ENCODE peak calls at places on chromosomes 11 and 22, in five cellular contexts. U is astrocyte, N is adrenal gland, F is lower leg skin, E is prostate gland. C is an unnamed sample.

GRCh38 chr22:23874871-23875270 is 17.2 kb downstream of the SLC2A11 start:
- DNase-seq in N (no peak), U (no peak), E (no peak), F (no peak), C (no peak)

GRCh38 chr22:50739894-50740293 is 1.9 kb downstream of the ACR start:
- DNase-seq in F (peak), N (peak), U (no peak), E (no peak), C (no peak)

GRCh38 chr11:9489366-9489765 is 28.6 kb downstream of the ZNF143 start:
- DNase-seq in F (no peak), U (peak), E (no peak), N (no peak), C (no peak)

GRCh38 chr22:35312198-35313059 is 12.7 kb downstream of the TOM1 start:
- DNase-seq in E (no peak), F (peak), U (peak), N (no peak), C (no peak)

GRCh38 chr11:46347637-46348311 is 511 bp downstream of the DGKZ start:
- DNase-seq in N (peak), F (no peak), U (no peak), E (no peak), C (no peak)

GRCh38 chr11:2267306-2267861 is 3.0 kb downstream of the ASCL2 start:
- DNase-seq in F (peak), E (peak), U (no peak), N (no peak), C (peak)

GRCh38 chr11:123584737-123585136 is 69.7 kb downstream of the SCN3B start:
- DNase-seq in E (no peak), F (no peak), U (no peak), N (no peak), C (no peak)

GRCh38 chr11:95302211-95302610 is 71.2 kb upstream of the SESN3 start:
- DNase-seq in N (no peak), F (no peak), E (no peak), U (no peak), C (no peak)

GRCh38 chr11:92211576-92212167 is 12.9 kb upstream of the FAT3 start:
- DNase-seq in N (no peak), E (peak), F (no peak), U (peak), C (no peak)

GRCh38 chr11:46381836-46382643 is 571 bp downstream of the MDK start:
- DNase-seq in N (peak), F (no peak), U (no peak), E (no peak), C (no peak)

GRCh38 chr11:43222215-43222614 is 89.6 kb upstream of the API5 start:
- DNase-seq in U (no peak), N (no peak), E (no peak), F (no peak), C (no peak)

GRCh38 chr22:35315855-35316745 is 16.4 kb downstream of the TOM1 start:
- DNase-seq in N (peak), U (no peak), F (peak), E (peak), C (no peak)

GRCh38 chr11:108302121-108302785 is 79.4 kb downstream of the ATM start:
- DNase-seq in F (no peak), E (no peak), U (peak), N (no peak), C (no peak)

GRCh38 chr11:132186699-132187098 is 816.3 kb downstream of the NTM start:
- DNase-seq in F (no peak), N (no peak), E (no peak), U (no peak), C (no peak)

GRCh38 chr22:38397189-38398097 is 57.6 kb downstream of the KCNJ4 start:
- DNase-seq in N (peak), U (no peak), F (peak), E (no peak), C (no peak)

GRCh38 chr22:22770280-22770871 is 117.2 kb upstream of the IGLL5 start:
- DNase-seq in U (no peak), E (peak), F (peak), N (peak), C (peak)

GRCh38 chr11:117433717-117434116 is 106.1 kb downstream of the CEP164 start:
- DNase-seq in U (no peak), N (no peak), F (no peak), E (no peak), C (no peak)

GRCh38 chr22:35403356-35403755 is 3.4 kb downstream of the MCM5 start:
- DNase-seq in N (no peak), F (no peak), U (no peak), E (no peak), C (no peak)

GRCh38 chr11:110174645-110175310 is 81.6 kb downstream of the ZC3H12C start:
- DNase-seq in E (no peak), F (no peak), N (no peak), U (peak), C (no peak)

GRCh38 chr22:40204331-40205116 is 26.8 kb downstream of the TNRC6B start:
- DNase-seq in E (no peak), U (peak), F (no peak), N (peak), C (no peak)

DNA sequence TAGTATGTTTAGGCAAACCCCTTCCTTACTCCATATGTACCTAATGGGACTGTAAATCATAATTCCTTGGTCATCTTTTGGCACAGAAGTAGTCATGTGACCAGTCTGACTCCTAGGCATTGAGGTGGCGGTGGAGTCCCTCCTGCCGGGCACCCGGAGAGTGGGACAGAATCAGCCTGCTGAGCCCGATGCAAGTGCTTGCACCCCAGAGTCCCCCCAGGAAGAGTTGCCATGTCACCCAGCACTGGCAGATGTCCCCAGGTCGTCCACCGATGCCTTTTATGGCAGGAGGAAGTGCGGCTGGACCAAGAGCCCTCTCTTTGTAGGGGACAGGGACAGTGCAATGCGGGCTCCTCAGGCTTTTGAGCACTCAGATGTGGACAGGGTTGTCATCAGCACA is 500.3 kb downstream of the NELL1 start:
- DNase-seq in N (no peak), U (no peak), E (no peak), F (no peak), C (no peak)
- TF ChIP-seq CTCF in N (no peak), U (no peak), E (no peak), F (no peak), C (no peak)

GRCh38 chr22:30557243-30557642 is 10.7 kb upstream of the SEC14L6 start:
- DNase-seq in F (no peak), N (no peak), E (no peak), U (no peak), C (no peak)
- TF ChIP-seq CTCF in F (no peak), N (no peak), E (no peak), U (no peak), C (no peak)

GRCh38 chr22:27730649-27731433 is 70.7 kb downstream of the MN1 start:
- DNase-seq in N (no peak), F (no peak), U (no peak), E (no peak), C (no peak)

GRCh38 chr22:27732391-27732790 is 69.2 kb downstream of the MN1 start:
- DNase-seq in F (no peak), E (no peak), N (no peak), U (no peak), C (no peak)

GRCh38 chr22:27732841-27733240 is 68.7 kb downstream of the MN1 start:
- DNase-seq in E (no peak), N (no peak), U (no peak), F (no peak), C (no peak)

GRCh38 chr22:27734066-27734465 is 67.5 kb downstream of the MN1 start:
- DNase-seq in U (no peak), F (no peak), N (no peak), E (no peak), C (no peak)

DNA sequence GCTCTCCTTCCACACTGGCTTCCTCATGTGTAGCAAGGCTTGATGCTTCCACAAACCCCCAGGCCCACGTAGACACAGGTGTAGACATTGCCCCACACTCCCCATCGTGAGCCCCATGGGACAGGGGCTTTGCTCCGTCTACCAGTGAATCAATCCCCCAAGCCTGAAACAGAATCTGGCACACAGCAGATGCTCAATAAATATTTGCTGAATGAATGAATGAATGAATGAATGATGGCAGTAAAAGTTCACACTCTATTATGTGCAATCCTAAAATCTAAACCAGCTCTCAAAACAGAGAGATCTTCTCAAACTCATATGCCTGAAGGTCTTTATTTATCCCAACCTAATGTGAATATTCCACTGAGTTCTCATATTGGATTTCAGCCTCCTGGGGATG is 69.9 kb downstream of the MN1 start:
- DNase-seq in N (no peak), E (no peak), U (no peak), F (no peak), C (no peak)
- TF ChIP-seq CTCF in N (no peak), E (no peak), U (no peak), F (no peak), C (no peak)

GRCh38 chr22:29184886-29185575 is 20.7 kb upstream of the EMID1 start:
- DNase-seq in N (no peak), F (no peak), E (no peak), U (no peak), C (no peak)
- TF ChIP-seq CTCF in N (no peak), F (no peak), E (no peak), U (no peak), C (no peak)

C was measured in natural killer cell.